ENCODE peak calls at places on chromosomes 5 and 9, in six cellular contexts. D is HCT116, L is GM12878, F is SK-N-SH, I is HepG2, M is K562. J is an unnamed sample.

GRCh38 chr5:78593465-78593864 is 55.1 kb downstream of the LHFPL2 start:
- DNase-seq in I (no peak), L (no peak), D (no peak), M (no peak), F (no peak), J (no peak)

GRCh38 chr5:109186759-109187158 is 223.0 kb downstream of the PJA2 start:
- DNase-seq in L (no peak), I (no peak), D (no peak), M (no peak), F (no peak), J (no peak)

GRCh38 chr5:128572546-128573339 is 34.7 kb upstream of the FBN2 start:
- DNase-seq in I (no peak), D (no peak), L (no peak), M (no peak), F (no peak), J (no peak)

GRCh38 chr9:125969868-125970267 is 222.7 kb downstream of the PBX3 start:
- DNase-seq in F (no peak), I (no peak), D (no peak), L (no peak), M (no peak), J (no peak)

GRCh38 chr5:132459983-132460834 is 30.4 kb downstream of the IRF1 start:
- DNase-seq in D (no peak), F (no peak), L (no peak), M (peak; percentile 38), I (no peak), J (no peak)

GRCh38 chr5:25963251-25964008 is 1075.0 kb downstream of the CDH9 start:
- DNase-seq in D (no peak), L (no peak), I (no peak), F (no peak), M (no peak), J (no peak)

GRCh38 chr5:111574316-111574715 is 62.0 kb upstream of the STARD4 start:
- DNase-seq in D (no peak), F (no peak), M (no peak), I (no peak), L (no peak), J (no peak)

GRCh38 chr9:36935332-36935731 is 98.7 kb downstream of the PAX5 start:
- DNase-seq in F (no peak), I (no peak), M (no peak), D (no peak), L (peak; percentile 13), J (no peak)

GRCh38 chr9:128276574-128277270 is 646 bp downstream of the SWI5 start:
- DNase-seq in F (peak; percentile 62), M (peak; percentile 66), L (no peak), D (no peak), I (no peak), J (peak; percentile 77)

GRCh38 chr5:132915681-132916080 is 42.2 kb downstream of the LEAP2 start:
- DNase-seq in I (no peak), F (no peak), M (peak; percentile 21), D (peak; percentile 8), L (no peak), J (no peak)

GRCh38 chr9:122827759-122828090 is 663 bp downstream of the PDCL start:
- DNase-seq in L (no peak), F (no peak), M (peak; percentile 37), I (no peak), D (no peak), J (peak; percentile 77)

GRCh38 chr9:115668506-115668905 is 485.1 kb upstream of the PAPPA start:
- DNase-seq in L (no peak), M (no peak), I (no peak), F (no peak), D (no peak), J (no peak)
- H3K4me2 ChIP-seq in L (no peak overlapping the region), M (no peak overlapping the region), I (no peak overlapping the region), F (peak overlapping the region; percentile 21), D (no peak overlapping the region), J (no peak overlapping the region)

GRCh38 chr9:131713016-131713415 is 26.9 kb downstream of the RAPGEF1 start:
- DNase-seq in F (no peak), M (no peak), L (no peak), D (no peak), I (no peak), J (no peak)

GRCh38 chr9:131712151-131712716 is 27.6 kb downstream of the RAPGEF1 start:
- DNase-seq in M (no peak), I (no peak), D (no peak), F (no peak), L (no peak), J (peak; percentile 34)

GRCh38 chr9:131714821-131715220 is 25.1 kb downstream of the RAPGEF1 start:
- DNase-seq in I (no peak), D (no peak), M (no peak), L (no peak), F (no peak), J (no peak)

GRCh38 chr9:131715906-131716305 is 24.0 kb downstream of the RAPGEF1 start:
- DNase-seq in D (no peak), L (no peak), F (no peak), M (no peak), I (no peak), J (no peak)

GRCh38 chr9:131714161-131714646 is 25.7 kb downstream of the RAPGEF1 start:
- DNase-seq in L (no peak), M (no peak), F (no peak), D (no peak), I (no peak), J (no peak)
- H2AFZ ChIP-seq in L (no peak overlapping the region), M (no peak overlapping the region), F (no peak overlapping the region), D (no peak overlapping the region), I (no peak overlapping the region), J (no peak overlapping the region)

GRCh38 chr5:32151198-32151597 is 22.9 kb downstream of the GOLPH3 start:
- DNase-seq in F (no peak), L (no peak), I (no peak), D (no peak), M (no peak), J (no peak)
- TF ChIP-seq REST in F (no peak), L (no peak), I (no peak), D (no peak), M (no peak), J (no peak)

DNA sequence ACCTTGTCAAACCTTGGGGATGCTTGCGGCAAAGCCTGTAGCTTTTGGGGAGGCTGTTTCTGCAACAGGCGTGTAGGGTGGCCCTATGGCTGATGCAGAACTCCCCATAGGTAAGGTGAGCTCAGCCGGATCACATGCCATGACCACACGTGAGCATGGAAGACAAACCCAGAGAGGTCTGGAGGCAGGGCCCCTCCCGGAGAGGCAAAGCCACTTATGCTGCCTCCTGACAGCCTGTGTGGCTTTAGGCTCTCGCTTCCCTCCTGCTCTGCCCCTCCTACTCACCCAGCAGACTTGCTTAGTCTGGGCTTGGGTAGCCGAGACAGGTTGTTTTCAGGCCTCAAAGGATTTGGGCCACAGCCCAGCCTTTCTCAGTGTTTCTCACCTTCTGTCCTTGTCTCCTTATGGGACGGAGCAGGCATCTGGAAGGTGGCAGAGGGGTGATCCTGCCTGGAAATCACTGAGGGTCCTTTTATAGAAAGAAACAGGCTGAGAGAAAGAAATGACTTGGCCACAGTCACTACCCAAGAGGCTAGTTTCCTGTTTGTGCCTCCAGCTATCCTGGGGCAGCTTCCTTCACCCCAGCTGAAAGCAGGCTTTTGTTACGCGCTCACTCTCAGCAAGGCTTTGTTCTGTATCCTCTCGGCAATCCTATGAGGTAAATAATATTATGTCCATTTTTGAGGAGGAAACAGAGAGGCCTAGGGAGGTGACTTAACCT is 89.9 kb downstream of the DAB2IP start:
- DNase-seq in L (no peak), M (no peak), F (no peak), D (no peak), I (no peak), J (peak; percentile 38)
- H3K4me2 ChIP-seq in L (peak overlapping the region; percentile 22), M (no peak overlapping the region), F (no peak overlapping the region), D (peak overlapping the region; percentile 29), I (peak overlapping the region; percentile 92), J (peak overlapping the region; percentile 62)

GRCh38 chr5:174626521-174626920 is 97.9 kb upstream of the MSX2 start:
- DNase-seq in L (no peak), I (no peak), M (no peak), D (no peak), F (no peak), J (no peak)
- H2AFZ ChIP-seq in L (no peak overlapping the region), I (no peak overlapping the region), M (no peak overlapping the region), D (no peak overlapping the region), F (no peak overlapping the region), J (peak overlapping the region; percentile 72)

GRCh38 chr5:105640328-105640727 is 2030.4 kb downstream of the EFNA5 start:
- DNase-seq in M (no peak), L (no peak), I (no peak), D (no peak), F (no peak), J (no peak)
- TF ChIP-seq REST in M (no peak), L (no peak), I (no peak), D (no peak), F (no peak), J (no peak)

DNA sequence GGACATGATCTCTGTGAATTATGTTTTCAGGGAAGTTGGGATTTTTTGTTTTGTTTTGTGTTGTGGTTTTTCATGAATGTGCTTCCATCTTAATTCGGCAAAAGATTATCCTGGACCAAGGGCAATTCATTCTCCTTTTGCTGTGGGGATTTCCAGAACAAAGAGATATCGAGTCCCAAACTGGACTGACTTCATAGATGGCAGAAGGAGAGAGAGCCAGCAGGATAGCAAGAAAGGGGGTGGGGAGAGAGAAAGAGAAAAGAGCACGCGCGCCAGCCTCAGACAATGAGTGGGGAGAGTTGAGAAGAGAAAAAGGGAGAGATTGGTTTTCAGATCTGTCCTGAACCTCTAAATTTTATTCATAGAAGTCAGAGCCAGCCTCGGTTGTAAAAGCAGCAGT is 55.4 kb upstream of the ALDH1B1 start:
- DNase-seq in L (no peak), F (no peak), D (no peak), I (no peak), M (no peak), J (no peak)
- H3K4me2 ChIP-seq in L (no peak overlapping the region), F (no peak overlapping the region), D (no peak overlapping the region), I (no peak overlapping the region), M (no peak overlapping the region), J (no peak overlapping the region)

GRCh38 chr9:80605793-80606192 is 1034.0 kb downstream of the TLE4 start:
- DNase-seq in F (no peak), D (no peak), M (no peak), I (peak; percentile 45), L (no peak), J (peak; percentile 20)
- H2AFZ ChIP-seq in F (no peak overlapping the region), D (no peak overlapping the region), M (no peak overlapping the region), I (no peak overlapping the region), L (no peak overlapping the region), J (no peak overlapping the region)

J was measured in GM23338.